ENCODE peak calls at places on chromosome 20, in eight cellular contexts. One of them, this sample, is unnamed. For H3K27me3, the result is how much of the 10 kb centered on the place peaks cover.

GRCh38 chr20:62787866-62788265 is 8.4 kb upstream of the MRGBP start:
- DNase-seq in stomach: no peak
- DNase-seq in Panc1: no peak
- DNase-seq in H1: no peak
- DNase-seq in HL-60: peak
- DNase-seq in HepG2: no peak
- DNase-seq in transverse colon: no peak
- DNase-seq in upper lobe of left lung: no peak
- DNase-seq in this sample: no peak

GRCh38 chr20:17992224-17992637 is 23.4 kb downstream of the MGME1 start:
- DNase-seq in HL-60: no peak
- DNase-seq in upper lobe of left lung: no peak
- DNase-seq in HepG2: no peak
- DNase-seq in Panc1: no peak
- DNase-seq in stomach: no peak
- DNase-seq in transverse colon: no peak
- DNase-seq in H1: no peak
- DNase-seq in this sample: no peak

GRCh38 chr20:32638848-32639247 is 34.9 kb downstream of the C20orf203 start:
- DNase-seq in stomach: peak
- DNase-seq in upper lobe of left lung: no peak
- DNase-seq in Panc1: no peak
- DNase-seq in transverse colon: no peak
- DNase-seq in HepG2: no peak
- DNase-seq in H1: no peak
- DNase-seq in HL-60: no peak
- DNase-seq in this sample: no peak

GRCh38 chr20:56328861-56329260 is 29.9 kb upstream of the FAM210B start:
- DNase-seq in H1: no peak
- DNase-seq in HepG2: peak
- DNase-seq in stomach: no peak
- DNase-seq in transverse colon: no peak
- DNase-seq in HL-60: no peak
- DNase-seq in upper lobe of left lung: no peak
- DNase-seq in Panc1: no peak
- DNase-seq in this sample: no peak

GRCh38 chr20:21203036-21203656 is 77.3 kb downstream of the KIZ start:
- DNase-seq in Panc1: no peak
- DNase-seq in HepG2: no peak
- DNase-seq in upper lobe of left lung: no peak
- DNase-seq in HL-60: no peak
- DNase-seq in stomach: no peak
- DNase-seq in transverse colon: no peak
- DNase-seq in H1: no peak
- DNase-seq in this sample: no peak

GRCh38 chr20:16569218-16570153 is 3.8 kb downstream of the KIF16B start:
- DNase-seq in HepG2: no peak
- DNase-seq in stomach: no peak
- DNase-seq in transverse colon: peak
- DNase-seq in upper lobe of left lung: no peak
- DNase-seq in HL-60: no peak
- DNase-seq in H1: no peak
- DNase-seq in Panc1: no peak
- DNase-seq in this sample: no peak

GRCh38 chr20:45987108-45987780 is 15.2 kb upstream of the ZNF335 start:
- DNase-seq in H1: no peak
- DNase-seq in upper lobe of left lung: peak
- DNase-seq in HepG2: peak
- DNase-seq in HL-60: peak
- DNase-seq in transverse colon: peak
- DNase-seq in stomach: peak
- DNase-seq in Panc1: no peak
- DNase-seq in this sample: peak

GRCh38 chr20:47502271-47502730 is 614 bp downstream of the NCOA3 start:
- DNase-seq in transverse colon: peak
- DNase-seq in HL-60: no peak
- DNase-seq in Panc1: no peak
- DNase-seq in stomach: no peak
- DNase-seq in H1: no peak
- DNase-seq in upper lobe of left lung: peak
- DNase-seq in HepG2: no peak
- DNase-seq in this sample: no peak

GRCh38 chr20:24490598-24490997 is 21.2 kb downstream of the SYNDIG1 start:
- DNase-seq in transverse colon: no peak
- DNase-seq in Panc1: no peak
- DNase-seq in stomach: no peak
- DNase-seq in HL-60: no peak
- DNase-seq in HepG2: no peak
- DNase-seq in H1: no peak
- DNase-seq in upper lobe of left lung: no peak
- DNase-seq in this sample: peak

GRCh38 chr20:9500121-9500911 is 14.1 kb upstream of the LAMP5 start:
- DNase-seq in H1: no peak
- DNase-seq in HL-60: no peak
- DNase-seq in transverse colon: peak
- DNase-seq in stomach: no peak
- DNase-seq in HepG2: no peak
- DNase-seq in Panc1: no peak
- DNase-seq in upper lobe of left lung: peak
- DNase-seq in this sample: no peak

GRCh38 chr20:25294459-25295385 is 46.8 kb downstream of the PYGB start:
- DNase-seq in upper lobe of left lung: no peak
- DNase-seq in transverse colon: peak
- DNase-seq in HepG2: peak
- DNase-seq in H1: peak
- DNase-seq in stomach: peak
- DNase-seq in HL-60: no peak
- DNase-seq in Panc1: no peak
- DNase-seq in this sample: no peak

GRCh38 chr20:44886276-44886671 is 769 bp downstream of the YWHAB start:
- DNase-seq in HL-60: no peak
- DNase-seq in upper lobe of left lung: no peak
- DNase-seq in Panc1: no peak
- DNase-seq in transverse colon: no peak
- DNase-seq in stomach: no peak
- DNase-seq in H1: no peak
- DNase-seq in HepG2: no peak
- DNase-seq in this sample: no peak

GRCh38 chr20:5729348-5729747 is 20.9 kb upstream of the SHLD1 start:
- DNase-seq in stomach: no peak
- DNase-seq in upper lobe of left lung: no peak
- DNase-seq in H1: no peak
- DNase-seq in HL-60: no peak
- DNase-seq in transverse colon: no peak
- DNase-seq in HepG2: no peak
- DNase-seq in Panc1: no peak
- DNase-seq in this sample: no peak

GRCh38 chr20:7650081-7650480 is 290.2 kb downstream of the HAO1 start:
- DNase-seq in upper lobe of left lung: no peak
- DNase-seq in H1: no peak
- DNase-seq in transverse colon: no peak
- DNase-seq in stomach: no peak
- DNase-seq in HepG2: no peak
- DNase-seq in HL-60: no peak
- DNase-seq in Panc1: no peak
- DNase-seq in this sample: no peak

GRCh38 chr20:18466574-18466893 is 296 bp downstream of the DZANK1 start:
- DNase-seq in HL-60: no peak
- DNase-seq in stomach: no peak
- DNase-seq in transverse colon: no peak
- DNase-seq in Panc1: no peak
- DNase-seq in upper lobe of left lung: no peak
- DNase-seq in HepG2: no peak
- DNase-seq in H1: no peak
- DNase-seq in this sample: no peak

GRCh38 chr20:17967595-17968365 is 814 bp downstream of the SNX5 start:
- DNase-seq in stomach: peak
- DNase-seq in transverse colon: no peak
- DNase-seq in Panc1: peak
- DNase-seq in HL-60: peak
- DNase-seq in HepG2: no peak
- DNase-seq in H1: no peak
- DNase-seq in upper lobe of left lung: no peak
- DNase-seq in this sample: no peak

GRCh38 chr20:50469324-50469723 is 40.9 kb upstream of the PTPN1 start:
- DNase-seq in HL-60: no peak
- DNase-seq in upper lobe of left lung: no peak
- DNase-seq in Panc1: no peak
- DNase-seq in HepG2: no peak
- DNase-seq in transverse colon: no peak
- DNase-seq in H1: no peak
- DNase-seq in stomach: no peak
- DNase-seq in this sample: no peak

GRCh38 chr20:15476781-15477180 is 1096.5 kb downstream of the KIF16B start:
- DNase-seq in HL-60: no peak
- DNase-seq in upper lobe of left lung: no peak
- DNase-seq in Panc1: no peak
- DNase-seq in stomach: no peak
- DNase-seq in transverse colon: no peak
- DNase-seq in HepG2: no peak
- DNase-seq in H1: no peak
- DNase-seq in this sample: no peak

GRCh38 chr20:48054051-48054450 is 268.8 kb upstream of the SULF2 start:
- DNase-seq in upper lobe of left lung: no peak
- DNase-seq in HepG2: no peak
- DNase-seq in HL-60: no peak
- DNase-seq in transverse colon: no peak
- DNase-seq in stomach: no peak
- DNase-seq in H1: no peak
- DNase-seq in Panc1: no peak
- DNase-seq in this sample: no peak

GRCh38 chr20:49999329-49999728 is 16.5 kb downstream of the SNAI1 start:
- DNase-seq in upper lobe of left lung: no peak
- DNase-seq in HepG2: no peak
- DNase-seq in H1: no peak
- DNase-seq in Panc1: no peak
- DNase-seq in stomach: no peak
- DNase-seq in transverse colon: no peak
- DNase-seq in HL-60: no peak
- DNase-seq in this sample: no peak

GRCh38 chr20:62900052-62900691 is 26.1 kb downstream of the DIDO1 start:
- DNase-seq in upper lobe of left lung: peak
- DNase-seq in H1: peak
- DNase-seq in transverse colon: peak
- DNase-seq in HL-60: peak
- DNase-seq in HepG2: peak
- DNase-seq in stomach: peak
- DNase-seq in Panc1: no peak
- DNase-seq in this sample: peak

GRCh38 chr20:4959582-4959981 is 41.7 kb downstream of the SLC23A2 start:
- DNase-seq in H1: no peak
- DNase-seq in transverse colon: no peak
- DNase-seq in HL-60: peak
- DNase-seq in Panc1: no peak
- DNase-seq in stomach: no peak
- DNase-seq in upper lobe of left lung: no peak
- DNase-seq in HepG2: no peak
- DNase-seq in this sample: no peak

GRCh38 chr20:16476032-16476431 is 97.2 kb downstream of the KIF16B start:
- DNase-seq in transverse colon: no peak
- DNase-seq in HepG2: peak
- DNase-seq in Panc1: peak
- DNase-seq in stomach: no peak
- DNase-seq in H1: no peak
- DNase-seq in upper lobe of left lung: no peak
- DNase-seq in HL-60: no peak
- DNase-seq in this sample: no peak

DNA sequence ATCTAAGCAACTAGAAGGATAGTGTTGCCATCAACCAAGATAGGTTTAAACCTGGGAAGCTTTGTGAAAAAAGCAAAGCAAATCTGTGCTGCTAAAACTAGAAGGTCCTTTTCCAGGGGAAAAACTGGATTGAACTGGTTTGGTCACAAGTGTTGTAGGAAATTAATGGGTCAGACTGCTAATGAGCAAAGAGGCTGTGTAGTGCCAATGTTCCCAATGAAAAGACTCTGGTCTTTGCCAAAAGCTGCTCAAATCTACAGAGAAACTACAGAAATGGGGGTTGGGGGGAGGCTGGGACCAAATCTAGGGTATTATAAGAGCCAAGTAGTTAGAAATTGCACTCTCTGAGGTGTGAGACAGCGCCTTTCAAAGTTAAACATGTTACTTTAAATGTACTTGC is 85.0 kb downstream of the PLCG1 start:
- DNase-seq in upper lobe of left lung: no peak
- DNase-seq in transverse colon: no peak
- DNase-seq in stomach: no peak
- DNase-seq in Panc1: no peak
- DNase-seq in HepG2: no peak
- DNase-seq in HL-60: no peak
- DNase-seq in H1: no peak
- DNase-seq in this sample: no peak
- TF ChIP-seq POLR2AphosphoS5 in upper lobe of left lung: no peak
- TF ChIP-seq POLR2AphosphoS5 in transverse colon: no peak
- TF ChIP-seq POLR2AphosphoS5 in stomach: no peak
- TF ChIP-seq POLR2AphosphoS5 in Panc1: no peak
- TF ChIP-seq POLR2AphosphoS5 in HepG2: no peak
- TF ChIP-seq POLR2AphosphoS5 in HL-60: no peak
- TF ChIP-seq POLR2AphosphoS5 in H1: no peak
- TF ChIP-seq POLR2AphosphoS5 in this sample: no peak

GRCh38 chr20:13221673-13222318 is 722 bp downstream of the ISM1 start:
- DNase-seq in stomach: no peak
- DNase-seq in transverse colon: peak
- DNase-seq in H1: no peak
- DNase-seq in upper lobe of left lung: peak
- DNase-seq in Panc1: no peak
- DNase-seq in HepG2: peak
- DNase-seq in HL-60: no peak
- DNase-seq in this sample: peak
- H3K27me3 ChIP-seq in stomach: under half
- H3K27me3 ChIP-seq in transverse colon: half or more
- H3K27me3 ChIP-seq in H1: under half
- H3K27me3 ChIP-seq in upper lobe of left lung: under half
- H3K27me3 ChIP-seq in Panc1: under half
- H3K27me3 ChIP-seq in HepG2: under half
- H3K27me3 ChIP-seq in HL-60: under half
- H3K27me3 ChIP-seq in this sample: under half

GRCh38 chr20:37345339-37346231 is at the start of gene SRC:
- DNase-seq in HL-60: no peak
- DNase-seq in stomach: peak
- DNase-seq in Panc1: no peak
- DNase-seq in HepG2: peak
- DNase-seq in upper lobe of left lung: peak
- DNase-seq in transverse colon: peak
- DNase-seq in H1: peak
- DNase-seq in this sample: peak
- TF ChIP-seq POLR2AphosphoS5 in HL-60: no peak
- TF ChIP-seq POLR2AphosphoS5 in stomach: peak
- TF ChIP-seq POLR2AphosphoS5 in Panc1: peak
- TF ChIP-seq POLR2AphosphoS5 in HepG2: no peak
- TF ChIP-seq POLR2AphosphoS5 in upper lobe of left lung: no peak
- TF ChIP-seq POLR2AphosphoS5 in transverse colon: peak
- TF ChIP-seq POLR2AphosphoS5 in H1: peak
- TF ChIP-seq POLR2AphosphoS5 in this sample: peak

DNA sequence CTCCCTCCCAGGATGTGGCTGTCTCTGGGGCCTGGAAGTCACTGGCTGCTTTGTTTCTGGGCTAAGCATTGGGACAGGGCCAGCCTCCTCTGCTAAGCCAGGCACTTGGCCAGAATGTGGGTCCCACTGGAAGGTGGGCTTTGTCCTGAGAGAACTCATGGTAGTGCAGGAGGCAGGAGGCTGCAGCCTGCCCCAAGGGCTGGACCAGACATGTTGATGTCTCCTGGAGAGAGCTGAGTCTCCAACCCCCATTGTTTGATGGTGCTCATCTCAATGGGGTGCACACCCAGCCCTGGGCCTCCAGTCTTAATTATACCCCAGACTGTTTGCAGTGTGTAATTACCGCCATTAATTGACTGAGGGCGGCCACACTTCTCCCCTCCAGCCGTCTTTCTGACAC is 220.5 kb upstream of the PMEPA1 start:
- DNase-seq in Panc1: no peak
- DNase-seq in transverse colon: no peak
- DNase-seq in H1: no peak
- DNase-seq in upper lobe of left lung: no peak
- DNase-seq in stomach: no peak
- DNase-seq in HL-60: no peak
- DNase-seq in HepG2: no peak
- DNase-seq in this sample: no peak
- H3K27me3 ChIP-seq in Panc1: under half
- H3K27me3 ChIP-seq in transverse colon: under half
- H3K27me3 ChIP-seq in H1: under half
- H3K27me3 ChIP-seq in upper lobe of left lung: under half
- H3K27me3 ChIP-seq in stomach: under half
- H3K27me3 ChIP-seq in HL-60: under half
- H3K27me3 ChIP-seq in HepG2: under half
- H3K27me3 ChIP-seq in this sample: under half